ENCODE peak calls at places on chromosome 12, in ten cellular contexts. X is left colon, C is Caki2, R is A172, I is NCI-H1417 treated with DMSO at 0.1 percent for 48 hours, H is activated T-cell treated with anti-CD3 and anti-CD28 coated beads for 24 hours, K is iris pigment epithelial cell, G is A549, O is keratinocyte, A is H54. E is an unnamed sample.
A peak's percentile ranks its signal among the peaks of the same experiment; 100 is the strongest.

GRCh38 chr12:40970320-40970907 is 217.7 kb upstream of the PDZRN4 start:
- DNase-seq in X (no peak), C (no peak), R (peak; percentile 14), I (no peak), H (no peak), K (no peak), G (no peak), O (no peak), A (no peak), E (no peak)

GRCh38 chr12:42756841-42757661 is 167.5 kb upstream of the PRICKLE1 start:
- DNase-seq in X (no peak), C (peak; percentile 98), R (peak; percentile 97), I (no peak), H (no peak), K (peak; percentile 98), G (peak; percentile 44), O (peak; percentile 75), A (peak; percentile 48), E (no peak)

GRCh38 chr12:53063708-53064612 is 14.1 kb downstream of the TNS2 start:
- DNase-seq in X (peak; percentile 36), C (no peak), R (peak; percentile 47), I (no peak), H (no peak), K (no peak), G (no peak), O (no peak), A (no peak), E (no peak)

GRCh38 chr12:100845095-100845494 is 50.5 kb downstream of the ANO4 start:
- DNase-seq in X (no peak), C (peak; percentile 6), R (peak; percentile 49), I (no peak), H (no peak), K (no peak), G (no peak), O (no peak), A (no peak), E (no peak)

GRCh38 chr12:45583011-45583657 is 146.4 kb upstream of the ARID2 start:
- DNase-seq in X (no peak), C (no peak), R (peak; percentile 53), I (no peak), H (no peak), K (peak; percentile 58), G (no peak), O (no peak), A (no peak), E (no peak)

GRCh38 chr12:98911396-98911795 is 266.3 kb downstream of the APAF1 start:
- DNase-seq in X (no peak), C (no peak), R (no peak), I (no peak), H (no peak), K (no peak), G (no peak), O (no peak), A (no peak), E (no peak)

GRCh38 chr12:107657133-107657532 is 28.5 kb upstream of the PWP1 start:
- DNase-seq in X (no peak), C (no peak), R (no peak), I (no peak), H (no peak), K (no peak), G (no peak), O (no peak), A (no peak), E (no peak)

GRCh38 chr12:98738002-98738401 is 92.9 kb downstream of the APAF1 start:
- DNase-seq in X (no peak), C (no peak), R (no peak), I (no peak), H (no peak), K (no peak), G (no peak), O (no peak), A (no peak), E (no peak)

GRCh38 chr12:51371295-51371953 is 19.8 kb downstream of the GALNT6 start:
- DNase-seq in X (no peak), C (peak; percentile 100), R (peak; percentile 98), I (no peak), H (no peak), K (peak; percentile 98), G (peak; percentile 97), O (peak; percentile 77), A (peak; percentile 94), E (peak; percentile 41)

GRCh38 chr12:53567961-53568360 is 58.2 kb downstream of the ATF7 start:
- DNase-seq in X (no peak), C (no peak), R (no peak), I (no peak), H (no peak), K (peak; percentile 48), G (no peak), O (no peak), A (no peak), E (no peak)

GRCh38 chr12:101021442-101021841 is 188.6 kb downstream of the SLC5A8 start:
- DNase-seq in X (no peak), C (no peak), R (no peak), I (no peak), H (no peak), K (no peak), G (no peak), O (no peak), A (no peak), E (no peak)

GRCh38 chr12:130437555-130438242 is 100.0 kb downstream of the PIWIL1 start:
- DNase-seq in X (peak; percentile 18), C (no peak), R (no peak), I (no peak), H (no peak), K (no peak), G (no peak), O (no peak), A (no peak), E (no peak)

E was measured in prostate gland.